ENCODE peak calls at places on chromosomes 3 and 15, in four cellular contexts. One of them, this sample, is unnamed. For H4K20me1, the result is how much of the 10 kb centered on the place peaks cover.

GRCh38 chr15:79101866-79102581 is 11.4 kb upstream of the RASGRF1 start:
- DNase-seq in H1: no peak
- DNase-seq in K562: peak
- DNase-seq in GM12878: no peak
- DNase-seq in this sample: no peak

GRCh38 chr15:78130466-78131294 is 565 bp downstream of the CIB2 start:
- DNase-seq in GM12878: no peak
- DNase-seq in H1: no peak
- DNase-seq in K562: peak
- DNase-seq in this sample: peak

GRCh38 chr3:194686816-194687637 is 1.3 kb downstream of the FAM43A start:
- DNase-seq in K562: no peak
- DNase-seq in H1: no peak
- DNase-seq in GM12878: no peak
- DNase-seq in this sample: peak

GRCh38 chr3:34382859-34383258 is 584.4 kb downstream of the PDCD6IP start:
- DNase-seq in GM12878: no peak
- DNase-seq in K562: no peak
- DNase-seq in H1: no peak
- DNase-seq in this sample: no peak

GRCh38 chr3:65793495-65794200 is 245.1 kb downstream of the MAGI1 start:
- DNase-seq in GM12878: no peak
- DNase-seq in H1: no peak
- DNase-seq in K562: no peak
- DNase-seq in this sample: no peak

GRCh38 chr3:43256714-43257461 is 29.5 kb upstream of the SNRK start:
- DNase-seq in H1: no peak
- DNase-seq in K562: no peak
- DNase-seq in GM12878: no peak
- DNase-seq in this sample: no peak

GRCh38 chr15:91807122-91807521 is 46.4 kb upstream of the SLCO3A1 start:
- DNase-seq in H1: no peak
- DNase-seq in K562: no peak
- DNase-seq in GM12878: no peak
- DNase-seq in this sample: no peak

GRCh38 chr15:49721091-49721490 is 100.2 kb downstream of the DTWD1 start:
- DNase-seq in H1: no peak
- DNase-seq in K562: no peak
- DNase-seq in GM12878: no peak
- DNase-seq in this sample: peak

GRCh38 chr3:108448593-108448992 is 61.8 kb downstream of the MYH15 start:
- DNase-seq in H1: no peak
- DNase-seq in GM12878: peak
- DNase-seq in K562: no peak
- DNase-seq in this sample: no peak

GRCh38 chr3:112973325-112974177 is 1.4 kb downstream of the CD200R1 start:
- DNase-seq in H1: no peak
- DNase-seq in K562: no peak
- DNase-seq in GM12878: peak
- DNase-seq in this sample: no peak

GRCh38 chr3:1843111-1843510 is 255.6 kb upstream of the CNTN4 start:
- DNase-seq in K562: no peak
- DNase-seq in GM12878: no peak
- DNase-seq in H1: no peak
- DNase-seq in this sample: no peak

GRCh38 chr3:157201648-157202278 is 41.8 kb upstream of the CCNL1 start:
- DNase-seq in H1: no peak
- DNase-seq in K562: peak
- DNase-seq in GM12878: no peak
- DNase-seq in this sample: peak

GRCh38 chr3:61610316-61610715 is 48.9 kb downstream of the PTPRG start:
- DNase-seq in GM12878: no peak
- DNase-seq in H1: no peak
- DNase-seq in K562: no peak
- DNase-seq in this sample: no peak

GRCh38 chr15:96340611-96341464 is 10.3 kb downstream of the NR2F2 start:
- DNase-seq in GM12878: no peak
- DNase-seq in K562: no peak
- DNase-seq in H1: no peak
- DNase-seq in this sample: peak

GRCh38 chr15:66698318-66698961 is 3.6 kb upstream of the SMAD6 start:
- DNase-seq in GM12878: no peak
- DNase-seq in K562: peak
- DNase-seq in H1: peak
- DNase-seq in this sample: peak

GRCh38 chr3:33060609-33061337 is 36.2 kb downstream of the GLB1 start:
- DNase-seq in K562: no peak
- DNase-seq in GM12878: no peak
- DNase-seq in H1: no peak
- DNase-seq in this sample: no peak
- TF ChIP-seq NRF1 in K562: no peak
- TF ChIP-seq NRF1 in GM12878: no peak
- TF ChIP-seq NRF1 in H1: no peak
- TF ChIP-seq NRF1 in this sample: no peak

GRCh38 chr3:72702997-72703396 is 145.2 kb downstream of the SHQ1 start:
- DNase-seq in GM12878: no peak
- DNase-seq in K562: no peak
- DNase-seq in H1: no peak
- DNase-seq in this sample: no peak

GRCh38 chr3:72708441-72708840 is 139.8 kb downstream of the SHQ1 start:
- DNase-seq in K562: no peak
- DNase-seq in GM12878: no peak
- DNase-seq in H1: no peak
- DNase-seq in this sample: no peak
- H3K27ac ChIP-seq in K562: no peak
- H3K27ac ChIP-seq in GM12878: no peak
- H3K27ac ChIP-seq in H1: no peak
- H3K27ac ChIP-seq in this sample: no peak

GRCh38 chr15:25415217-25415616 is 23.6 kb downstream of the UBE3A start:
- DNase-seq in H1: no peak
- DNase-seq in K562: no peak
- DNase-seq in GM12878: no peak
- DNase-seq in this sample: no peak
- H4K20me1 ChIP-seq in H1: under half
- H4K20me1 ChIP-seq in K562: under half
- H4K20me1 ChIP-seq in GM12878: under half
- H4K20me1 ChIP-seq in this sample: half or more

DNA sequence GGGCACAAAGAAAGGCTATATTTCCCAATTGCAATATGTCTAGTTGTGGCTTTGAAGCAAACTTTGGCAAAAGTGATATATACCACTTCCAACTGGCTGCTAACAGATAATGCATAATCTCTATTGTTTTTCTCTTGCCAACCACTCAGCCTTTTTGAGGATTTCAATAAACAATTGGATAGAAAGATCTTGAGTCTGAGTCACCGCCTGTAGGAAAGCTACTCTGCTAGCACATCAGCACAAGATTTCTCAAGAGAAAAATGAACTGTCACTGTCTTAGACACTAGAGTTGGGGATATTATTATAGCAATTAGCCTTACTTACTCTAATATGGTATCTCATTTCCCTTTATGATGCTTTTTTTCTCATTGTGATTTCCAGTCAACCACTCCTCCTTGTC is 119.7 kb downstream of the SST start:
- DNase-seq in H1: no peak
- DNase-seq in K562: no peak
- DNase-seq in GM12878: no peak
- DNase-seq in this sample: no peak
- TF ChIP-seq NRF1 in H1: no peak
- TF ChIP-seq NRF1 in K562: no peak
- TF ChIP-seq NRF1 in GM12878: no peak
- TF ChIP-seq NRF1 in this sample: no peak

DNA sequence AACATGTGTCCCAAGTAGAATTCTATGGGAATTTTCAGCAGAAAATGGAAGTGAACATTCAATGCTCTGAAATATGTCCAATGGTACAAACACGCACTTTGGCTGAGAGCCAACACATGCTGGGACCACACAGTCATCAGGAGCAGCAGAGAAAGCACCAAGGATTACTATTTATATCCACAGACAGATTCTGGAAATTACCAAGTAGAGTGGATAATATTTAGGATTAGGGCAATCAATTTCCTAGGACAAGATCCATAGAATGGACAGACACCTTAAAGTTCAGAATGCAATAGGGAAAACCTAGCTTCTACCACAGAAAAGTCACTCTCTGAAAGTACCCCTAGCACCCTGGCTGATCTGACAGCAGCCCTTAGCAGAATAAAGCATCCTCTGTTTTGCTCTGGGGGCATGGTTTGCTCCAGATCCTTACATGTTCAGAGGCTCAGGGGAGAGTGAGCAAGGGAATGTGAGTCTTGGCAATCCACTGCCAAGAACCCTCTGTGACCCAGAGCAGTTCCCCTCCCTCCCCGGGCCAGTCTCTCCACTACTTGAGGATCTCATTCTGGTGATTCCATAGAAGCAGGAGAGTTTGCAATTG is 206.0 kb upstream of the WNT5A start:
- DNase-seq in K562: no peak
- DNase-seq in H1: no peak
- DNase-seq in GM12878: no peak
- DNase-seq in this sample: peak
- H3K27ac ChIP-seq in K562: no peak
- H3K27ac ChIP-seq in H1: no peak
- H3K27ac ChIP-seq in GM12878: no peak
- H3K27ac ChIP-seq in this sample: no peak

DNA sequence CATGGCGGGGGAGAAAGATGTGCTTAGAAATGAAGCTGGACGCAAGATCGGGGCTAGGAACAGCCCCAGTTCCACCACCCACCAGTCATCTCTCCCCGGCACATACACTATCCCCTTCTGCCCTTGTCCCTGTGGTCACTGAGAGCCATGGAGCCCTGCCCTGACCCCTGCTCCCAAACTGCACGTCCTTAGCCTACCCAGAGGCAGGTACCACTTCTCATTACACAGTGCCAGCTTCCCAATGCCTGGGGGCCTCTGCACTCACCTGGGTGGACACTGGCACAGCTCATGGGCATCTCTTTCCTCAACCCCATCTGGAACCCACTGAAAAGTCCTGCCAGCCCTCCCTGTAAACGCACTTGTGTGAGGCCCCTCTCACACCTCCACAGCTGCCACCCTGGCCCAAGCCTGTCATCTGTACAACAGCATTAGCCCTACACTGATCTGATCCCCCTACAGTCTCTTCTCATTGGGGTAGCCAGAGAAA is 139.4 kb upstream of the PRR20G start:
- DNase-seq in GM12878: no peak
- DNase-seq in H1: no peak
- DNase-seq in K562: no peak
- DNase-seq in this sample: no peak
- H4K20me1 ChIP-seq in GM12878: under half
- H4K20me1 ChIP-seq in H1: under half
- H4K20me1 ChIP-seq in K562: under half
- H4K20me1 ChIP-seq in this sample: under half

GRCh38 chr3:178082508-178082907 is 453.7 kb upstream of the KCNMB2 start:
- DNase-seq in H1: no peak
- DNase-seq in K562: no peak
- DNase-seq in GM12878: no peak
- DNase-seq in this sample: no peak

GRCh38 chr3:178084938-178085816 is 451.1 kb upstream of the KCNMB2 start:
- DNase-seq in H1: peak
- DNase-seq in GM12878: no peak
- DNase-seq in K562: no peak
- DNase-seq in this sample: peak

GRCh38 chr3:178085817-178086123 is 450.5 kb upstream of the KCNMB2 start:
- DNase-seq in K562: no peak
- DNase-seq in GM12878: no peak
- DNase-seq in H1: no peak
- DNase-seq in this sample: no peak

GRCh38 chr3:178086419-178086818 is 449.8 kb upstream of the KCNMB2 start:
- DNase-seq in K562: no peak
- DNase-seq in H1: no peak
- DNase-seq in GM12878: no peak
- DNase-seq in this sample: no peak

DNA sequence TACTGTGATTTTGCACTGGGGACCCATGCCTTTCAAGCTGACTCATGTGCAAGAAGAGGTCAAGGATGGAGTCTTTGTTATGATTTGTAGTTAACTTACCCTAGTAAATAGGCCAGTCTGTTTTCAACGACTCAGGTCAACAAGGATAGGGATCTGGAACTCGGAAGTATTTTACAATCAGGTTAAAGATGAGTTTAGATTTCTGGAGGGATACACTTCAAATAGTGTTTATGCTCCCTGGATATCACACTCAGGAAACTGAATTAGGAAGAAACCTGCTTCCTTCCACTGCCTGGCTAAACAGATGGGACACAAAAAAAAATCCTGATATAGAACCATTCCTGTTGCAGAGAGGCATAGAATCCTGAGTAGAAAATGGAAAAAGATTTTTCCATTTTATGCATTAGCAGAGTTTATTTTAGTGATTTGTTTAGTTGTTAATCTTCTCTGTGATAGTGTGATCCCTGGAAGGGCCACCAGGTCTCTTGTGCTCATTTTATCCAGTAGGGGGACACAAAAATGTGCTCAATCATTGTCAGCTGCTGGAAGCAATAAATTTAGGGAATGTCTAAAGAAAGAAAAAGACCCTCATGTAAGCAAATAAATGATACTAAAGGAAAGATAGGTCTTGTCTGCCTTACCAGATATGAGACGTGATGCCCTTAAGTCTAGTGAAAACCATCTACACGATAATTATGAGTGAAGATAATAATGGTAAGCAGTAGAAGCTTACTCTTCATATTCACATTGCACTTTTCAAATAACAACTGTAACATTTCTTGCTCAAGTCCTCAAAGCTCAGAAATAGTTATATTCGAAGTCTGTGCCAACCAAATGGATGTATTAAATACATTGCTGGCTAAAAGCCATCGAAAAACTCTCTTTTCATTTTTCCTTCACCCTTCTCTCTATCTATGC is 452.1 kb upstream of the KCNMB2 start:
- DNase-seq in K562: peak
- DNase-seq in H1: no peak
- DNase-seq in GM12878: no peak
- DNase-seq in this sample: peak
- TF ChIP-seq NRF1 in K562: no peak
- TF ChIP-seq NRF1 in H1: no peak
- TF ChIP-seq NRF1 in GM12878: no peak
- TF ChIP-seq NRF1 in this sample: no peak

GRCh38 chr3:72448858-72449257 is 399.4 kb downstream of the SHQ1 start:
- DNase-seq in GM12878: no peak
- DNase-seq in H1: no peak
- DNase-seq in K562: peak
- DNase-seq in this sample: no peak
- H3K27ac ChIP-seq in GM12878: no peak
- H3K27ac ChIP-seq in H1: no peak
- H3K27ac ChIP-seq in K562: peak
- H3K27ac ChIP-seq in this sample: no peak

GRCh38 chr3:128767351-128767750 is 41.4 kb downstream of the RAB7A start:
- DNase-seq in H1: no peak
- DNase-seq in K562: no peak
- DNase-seq in GM12878: no peak
- DNase-seq in this sample: no peak
- H4K20me1 ChIP-seq in H1: under half
- H4K20me1 ChIP-seq in K562: under half
- H4K20me1 ChIP-seq in GM12878: under half
- H4K20me1 ChIP-seq in this sample: half or more